ENCODE peak calls at places on chromosomes 16 and 17, in four cellular contexts. One of them, this sample, is unnamed.
A peak's percentile ranks its signal among the peaks of the same experiment; 100 is the strongest.

GRCh38 chr16:81376880-81377279 is 62.1 kb downstream of the GAN start:
- DNase-seq in endothelial cell: no peak
- DNase-seq in nephron progenitor cell: no peak
- DNase-seq in B cell: no peak
- DNase-seq in this sample: no peak

GRCh38 chr17:21176996-21177395 is 37.0 kb downstream of the TMEM11 start:
- DNase-seq in nephron progenitor cell: no peak
- DNase-seq in endothelial cell: no peak
- DNase-seq in B cell: peak; percentile 2
- DNase-seq in this sample: no peak

GRCh38 chr17:6427284-6427781 is 7.6 kb downstream of the AIPL1 start:
- DNase-seq in endothelial cell: no peak
- DNase-seq in B cell: peak; percentile 60
- DNase-seq in nephron progenitor cell: no peak
- DNase-seq in this sample: no peak

GRCh38 chr17:10013360-10014112 is 108.5 kb upstream of the RCVRN start:
- DNase-seq in endothelial cell: no peak
- DNase-seq in B cell: no peak
- DNase-seq in nephron progenitor cell: no peak
- DNase-seq in this sample: no peak

GRCh38 chr17:43033947-43034622 is 9.1 kb downstream of the RND2 start:
- DNase-seq in B cell: no peak
- DNase-seq in nephron progenitor cell: no peak
- DNase-seq in endothelial cell: no peak
- DNase-seq in this sample: no peak

GRCh38 chr16:87350681-87351319 is 32.8 kb downstream of the FBXO31 start:
- DNase-seq in endothelial cell: no peak
- DNase-seq in B cell: no peak
- DNase-seq in nephron progenitor cell: no peak
- DNase-seq in this sample: no peak

GRCh38 chr16:31073073-31073822 is 792 bp downstream of the ZNF668 start:
- DNase-seq in nephron progenitor cell: peak; percentile 93
- DNase-seq in endothelial cell: peak; percentile 94
- DNase-seq in B cell: peak; percentile 93
- DNase-seq in this sample: peak; percentile 92

GRCh38 chr16:77332792-77333191 is 102.0 kb downstream of the ADAMTS18 start:
- DNase-seq in nephron progenitor cell: no peak
- DNase-seq in endothelial cell: no peak
- DNase-seq in B cell: no peak
- DNase-seq in this sample: no peak

GRCh38 chr17:39169101-39169500 is 3.1 kb upstream of the ARL5C start:
- DNase-seq in B cell: no peak
- DNase-seq in nephron progenitor cell: no peak
- DNase-seq in endothelial cell: no peak
- DNase-seq in this sample: no peak

GRCh38 chr16:1310832-1311200 is 1.4 kb downstream of the UBE2I start:
- DNase-seq in nephron progenitor cell: peak; percentile 42
- DNase-seq in endothelial cell: peak; percentile 23
- DNase-seq in B cell: no peak
- DNase-seq in this sample: no peak

GRCh38 chr16:29925173-29925804 is 737 bp downstream of the KCTD13 start:
- DNase-seq in B cell: no peak
- DNase-seq in nephron progenitor cell: no peak
- DNase-seq in endothelial cell: no peak
- DNase-seq in this sample: no peak

GRCh38 chr16:57620316-57621231 is 7.9 kb upstream of the ADGRG1 start:
- DNase-seq in nephron progenitor cell: no peak
- DNase-seq in endothelial cell: no peak
- DNase-seq in B cell: no peak
- DNase-seq in this sample: no peak

GRCh38 chr17:19409509-19409908 is 1.5 kb upstream of the RNF112 start:
- DNase-seq in endothelial cell: no peak
- DNase-seq in nephron progenitor cell: no peak
- DNase-seq in B cell: no peak
- DNase-seq in this sample: no peak

GRCh38 chr17:51258756-51259573 is 884 bp downstream of the MBTD1 start:
- DNase-seq in nephron progenitor cell: peak; percentile 48
- DNase-seq in B cell: peak; percentile 6
- DNase-seq in endothelial cell: peak; percentile 34
- DNase-seq in this sample: no peak

GRCh38 chr16:83806036-83806435 is 1.7 kb upstream of the HSBP1 start:
- DNase-seq in nephron progenitor cell: no peak
- DNase-seq in endothelial cell: no peak
- DNase-seq in B cell: peak; percentile 63
- DNase-seq in this sample: no peak

GRCh38 chr17:60481604-60482003 is 44.4 kb downstream of the APPBP2 start:
- DNase-seq in nephron progenitor cell: no peak
- DNase-seq in endothelial cell: no peak
- DNase-seq in B cell: no peak
- DNase-seq in this sample: no peak

GRCh38 chr16:89370081-89370511 is 120.3 kb downstream of the ANKRD11 start:
- DNase-seq in B cell: no peak
- DNase-seq in endothelial cell: no peak
- DNase-seq in nephron progenitor cell: no peak
- DNase-seq in this sample: no peak

GRCh38 chr17:50141026-50141749 is 9.3 kb downstream of the PPP1R9B start:
- DNase-seq in B cell: no peak
- DNase-seq in endothelial cell: no peak
- DNase-seq in nephron progenitor cell: no peak
- DNase-seq in this sample: no peak

GRCh38 chr17:48544356-48545021 is 420 bp downstream of the HOXB2 start:
- DNase-seq in nephron progenitor cell: peak; percentile 80
- DNase-seq in B cell: peak; percentile 58
- DNase-seq in endothelial cell: peak; percentile 45
- DNase-seq in this sample: peak; percentile 88

GRCh38 chr16:20744922-20745440 is 3.4 kb upstream of the THUMPD1 start:
- DNase-seq in B cell: no peak
- DNase-seq in endothelial cell: no peak
- DNase-seq in nephron progenitor cell: no peak
- DNase-seq in this sample: no peak

GRCh38 chr16:2720719-2721633 is 952 bp upstream of the PRSS27 start:
- DNase-seq in endothelial cell: peak; percentile 82
- DNase-seq in nephron progenitor cell: peak; percentile 91
- DNase-seq in B cell: peak; percentile 95
- DNase-seq in this sample: peak; percentile 95

GRCh38 chr17:9472541-9472940 is 103.1 kb downstream of the STX8 start:
- DNase-seq in B cell: no peak
- DNase-seq in endothelial cell: no peak
- DNase-seq in nephron progenitor cell: no peak
- DNase-seq in this sample: no peak

GRCh38 chr16:89359296-89360147 is 130.8 kb downstream of the ANKRD11 start:
- DNase-seq in endothelial cell: no peak
- DNase-seq in nephron progenitor cell: no peak
- DNase-seq in B cell: no peak
- DNase-seq in this sample: no peak

GRCh38 chr17:50779747-50780363 is 12.5 kb upstream of the ANKRD40CL start:
- DNase-seq in endothelial cell: no peak
- DNase-seq in B cell: no peak
- DNase-seq in nephron progenitor cell: no peak
- DNase-seq in this sample: no peak

GRCh38 chr17:556431-556995 is 158.1 kb downstream of the VPS53 start:
- DNase-seq in B cell: no peak
- DNase-seq in nephron progenitor cell: no peak
- DNase-seq in endothelial cell: no peak
- DNase-seq in this sample: no peak

GRCh38 chr17:47316316-47316715 is 7.4 kb upstream of the EFCAB13 start:
- DNase-seq in B cell: no peak
- DNase-seq in nephron progenitor cell: no peak
- DNase-seq in endothelial cell: no peak
- DNase-seq in this sample: no peak

GRCh38 chr16:15811778-15812750 is 44.8 kb downstream of the MYH11 start:
- DNase-seq in B cell: no peak
- DNase-seq in endothelial cell: no peak
- DNase-seq in nephron progenitor cell: no peak
- DNase-seq in this sample: no peak

GRCh38 chr17:981292-981658 is 1.7 kb upstream of the NXN start:
- DNase-seq in B cell: no peak
- DNase-seq in endothelial cell: no peak
- DNase-seq in nephron progenitor cell: no peak
- DNase-seq in this sample: no peak

GRCh38 chr17:70041061-70041460 is 34.0 kb upstream of the KCNJ16 start:
- DNase-seq in B cell: no peak
- DNase-seq in endothelial cell: no peak
- DNase-seq in nephron progenitor cell: no peak
- DNase-seq in this sample: no peak

GRCh38 chr16:886802-887731 is 83.7 kb downstream of the LMF1 start:
- DNase-seq in endothelial cell: peak; percentile 30
- DNase-seq in B cell: no peak
- DNase-seq in nephron progenitor cell: peak; percentile 71
- DNase-seq in this sample: no peak

GRCh38 chr17:559699-560378 is 154.8 kb downstream of the VPS53 start:
- DNase-seq in nephron progenitor cell: no peak
- DNase-seq in B cell: no peak
- DNase-seq in endothelial cell: no peak
- DNase-seq in this sample: no peak

GRCh38 chr16:88646345-88647034 is 4.4 kb downstream of the CYBA start:
- DNase-seq in nephron progenitor cell: no peak
- DNase-seq in endothelial cell: no peak
- DNase-seq in B cell: no peak
- DNase-seq in this sample: no peak

GRCh38 chr16:11781773-11782172 is 15.3 kb downstream of the ZC3H7A start:
- DNase-seq in nephron progenitor cell: no peak
- DNase-seq in B cell: no peak
- DNase-seq in endothelial cell: no peak
- DNase-seq in this sample: no peak

GRCh38 chr16:68286153-68287074 is 22.1 kb downstream of the SLC7A6 start:
- DNase-seq in B cell: no peak
- DNase-seq in endothelial cell: no peak
- DNase-seq in nephron progenitor cell: no peak
- DNase-seq in this sample: no peak

GRCh38 chr16:11604783-11605563 is 18.3 kb upstream of the LITAF start:
- DNase-seq in endothelial cell: no peak
- DNase-seq in B cell: no peak
- DNase-seq in nephron progenitor cell: no peak
- DNase-seq in this sample: no peak

GRCh38 chr16:12617401-12617819 is 186.3 kb downstream of the CPPED1 start:
- DNase-seq in endothelial cell: no peak
- DNase-seq in B cell: no peak
- DNase-seq in nephron progenitor cell: no peak
- DNase-seq in this sample: no peak

GRCh38 chr17:28953444-28954118 is 2.3 kb upstream of the PHF12 start:
- DNase-seq in nephron progenitor cell: peak; percentile 83
- DNase-seq in B cell: peak; percentile 53
- DNase-seq in endothelial cell: peak; percentile 71
- DNase-seq in this sample: no peak

GRCh38 chr17:22310717-22311686 is 618.7 kb downstream of the KCNJ18 start:
- DNase-seq in endothelial cell: no peak
- DNase-seq in nephron progenitor cell: no peak
- DNase-seq in B cell: no peak
- DNase-seq in this sample: no peak
- TF ChIP-seq CTCF in endothelial cell: no peak
- TF ChIP-seq CTCF in nephron progenitor cell: no peak
- TF ChIP-seq CTCF in B cell: no peak
- TF ChIP-seq CTCF in this sample: no peak

DNA sequence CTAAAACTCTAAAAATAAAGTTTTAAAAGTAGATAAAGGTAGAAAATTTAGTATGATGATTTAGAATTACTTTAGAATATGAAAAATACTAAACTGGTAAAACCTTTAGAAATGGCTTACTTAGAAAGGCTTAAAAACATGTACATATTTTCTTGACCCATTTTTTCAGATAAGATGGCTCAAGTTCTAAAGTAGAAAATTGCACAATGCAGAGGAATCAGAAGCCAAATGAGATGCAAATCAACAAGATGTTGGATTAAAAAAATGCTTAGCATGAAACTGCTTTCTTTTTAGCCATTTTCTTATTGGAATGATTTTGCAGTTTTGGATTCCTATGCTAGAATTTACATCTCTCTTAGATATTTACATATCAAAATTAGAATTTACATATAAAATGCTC is 1.5 kb upstream of the KRTAP3-1 start:
- DNase-seq in nephron progenitor cell: no peak
- DNase-seq in endothelial cell: no peak
- DNase-seq in B cell: no peak
- DNase-seq in this sample: no peak
- TF ChIP-seq CTCF in nephron progenitor cell: no peak
- TF ChIP-seq CTCF in endothelial cell: no peak
- TF ChIP-seq CTCF in B cell: no peak
- TF ChIP-seq CTCF in this sample: no peak

DNA sequence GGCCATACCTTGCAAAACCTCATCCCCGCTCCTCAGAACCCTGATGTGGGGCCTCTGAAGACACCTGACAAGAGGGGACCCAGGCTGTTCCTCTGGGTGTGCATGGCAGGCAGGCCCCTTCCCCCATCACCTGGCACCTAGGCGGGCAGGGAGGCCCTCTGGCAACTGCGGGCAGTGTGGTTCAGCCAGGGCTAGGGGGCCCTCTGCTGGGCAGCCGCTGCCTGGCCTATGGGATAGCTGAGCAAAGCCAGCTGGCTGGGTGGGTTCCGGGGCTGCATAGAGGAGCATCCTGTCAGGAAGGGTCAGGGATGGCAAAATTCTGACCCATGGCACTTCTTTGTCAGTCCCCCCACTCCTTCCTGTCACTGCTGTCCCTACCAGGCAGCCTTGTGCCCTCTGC is 228.7 kb upstream of the ASIC2 start:
- DNase-seq in endothelial cell: peak; percentile 70
- DNase-seq in nephron progenitor cell: peak; percentile 46
- DNase-seq in B cell: no peak
- DNase-seq in this sample: no peak
- TF ChIP-seq CTCF in endothelial cell: peak; percentile 32
- TF ChIP-seq CTCF in nephron progenitor cell: peak; percentile 41
- TF ChIP-seq CTCF in B cell: no peak
- TF ChIP-seq CTCF in this sample: peak; percentile 53

GRCh38 chr17:77507116-77507885 is 366.5 kb downstream of the SEC14L1 start:
- DNase-seq in endothelial cell: no peak
- DNase-seq in nephron progenitor cell: no peak
- DNase-seq in B cell: peak; percentile 13
- DNase-seq in this sample: no peak
- TF ChIP-seq CTCF in endothelial cell: no peak
- TF ChIP-seq CTCF in nephron progenitor cell: no peak
- TF ChIP-seq CTCF in B cell: no peak
- TF ChIP-seq CTCF in this sample: no peak

DNA sequence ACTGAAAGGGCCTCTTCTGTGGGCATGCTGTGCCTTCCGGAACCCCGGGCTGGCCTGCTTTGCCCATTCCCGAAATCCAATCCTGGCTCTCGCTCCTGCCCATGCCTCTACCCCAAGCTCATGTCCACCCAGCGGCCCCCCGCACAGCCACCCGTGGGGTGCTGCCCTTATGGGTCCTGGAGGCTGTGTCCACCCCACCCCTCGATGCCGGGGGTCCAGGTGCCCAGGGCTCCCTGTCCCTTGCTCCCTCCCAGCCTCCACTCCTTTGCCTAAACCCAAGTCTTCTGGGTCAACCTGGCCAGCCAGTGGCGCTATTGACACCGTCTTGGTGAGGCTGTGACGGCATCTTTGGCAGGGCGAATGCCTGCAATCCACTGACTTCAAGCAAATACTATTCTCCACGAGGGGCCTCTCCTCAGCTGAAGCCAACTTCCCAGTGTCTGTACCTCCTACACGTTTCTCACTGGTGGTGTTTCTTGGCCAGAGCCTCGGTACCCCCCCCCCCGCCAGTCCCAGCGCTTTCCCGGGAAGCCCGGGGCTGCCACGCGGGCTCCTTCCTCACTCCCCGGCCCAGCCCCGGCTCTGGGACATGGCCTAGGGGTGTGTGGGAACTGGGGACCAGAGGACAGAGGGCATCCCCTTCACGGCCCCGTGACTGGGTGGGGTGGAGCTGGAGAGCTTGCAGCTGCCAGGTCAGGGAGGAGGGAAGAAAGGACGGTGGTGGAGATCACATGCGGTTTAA is 12.2 kb upstream of the DUS1L start:
- DNase-seq in nephron progenitor cell: no peak
- DNase-seq in endothelial cell: no peak
- DNase-seq in B cell: no peak
- DNase-seq in this sample: no peak
- TF ChIP-seq CTCF in nephron progenitor cell: no peak
- TF ChIP-seq CTCF in endothelial cell: no peak
- TF ChIP-seq CTCF in B cell: no peak
- TF ChIP-seq CTCF in this sample: no peak